ENCODE peak calls at places on chromosomes 7 and 10, in ten cellular contexts. One of them, this sample, is unnamed.
A peak's percentile ranks its signal among the peaks of the same experiment; 100 is the strongest.

GRCh38 chr10:128040681-128041080 is 85.5 kb downstream of the MKI67 start:
- DNase-seq in fibroblast of mammary gland: no peak
- DNase-seq in activated CD4-positive, alpha-beta T cell treated with anti-CD3 and anti-CD28 coated beads for 36 hours: no peak
- DNase-seq in sciatic nerve: no peak
- DNase-seq in sigmoid colon: peak; percentile 37
- DNase-seq in T-helper 1 cell: no peak
- DNase-seq in activated CD8-positive, alpha-beta memory T cell treated with anti-CD3 and anti-CD28 coated beads for 48 hours: no peak
- DNase-seq in GM20000: no peak
- DNase-seq in activated CD8-positive, alpha-beta T cell treated with anti-CD3 and anti-CD28 coated beads, Interleukin-2, amount 10 ng/mL, durations not matched to agents 7 days and 5 days: no peak
- DNase-seq in NCI-H510A: no peak
- DNase-seq in this sample: no peak

GRCh38 chr7:148715027-148715426 is 16.3 kb downstream of the CUL1 start:
- DNase-seq in NCI-H510A: no peak
- DNase-seq in sigmoid colon: no peak
- DNase-seq in GM20000: no peak
- DNase-seq in activated CD8-positive, alpha-beta memory T cell treated with anti-CD3 and anti-CD28 coated beads for 48 hours: no peak
- DNase-seq in sciatic nerve: no peak
- DNase-seq in fibroblast of mammary gland: no peak
- DNase-seq in activated CD8-positive, alpha-beta T cell treated with anti-CD3 and anti-CD28 coated beads, Interleukin-2, amount 10 ng/mL, durations not matched to agents 7 days and 5 days: no peak
- DNase-seq in activated CD4-positive, alpha-beta T cell treated with anti-CD3 and anti-CD28 coated beads for 36 hours: no peak
- DNase-seq in T-helper 1 cell: no peak
- DNase-seq in this sample: no peak

GRCh38 chr10:14782691-14783363 is 8.1 kb upstream of the FAM107B start:
- DNase-seq in activated CD4-positive, alpha-beta T cell treated with anti-CD3 and anti-CD28 coated beads for 36 hours: peak; percentile 17
- DNase-seq in T-helper 1 cell: no peak
- DNase-seq in NCI-H510A: no peak
- DNase-seq in fibroblast of mammary gland: no peak
- DNase-seq in sigmoid colon: no peak
- DNase-seq in sciatic nerve: no peak
- DNase-seq in activated CD8-positive, alpha-beta memory T cell treated with anti-CD3 and anti-CD28 coated beads for 48 hours: no peak
- DNase-seq in GM20000: no peak
- DNase-seq in activated CD8-positive, alpha-beta T cell treated with anti-CD3 and anti-CD28 coated beads, Interleukin-2, amount 10 ng/mL, durations not matched to agents 7 days and 5 days: no peak
- DNase-seq in this sample: peak; percentile 95

GRCh38 chr10:15817407-15818046 is 42.8 kb downstream of the MINDY3 start:
- DNase-seq in T-helper 1 cell: no peak
- DNase-seq in activated CD8-positive, alpha-beta T cell treated with anti-CD3 and anti-CD28 coated beads, Interleukin-2, amount 10 ng/mL, durations not matched to agents 7 days and 5 days: no peak
- DNase-seq in activated CD4-positive, alpha-beta T cell treated with anti-CD3 and anti-CD28 coated beads for 36 hours: no peak
- DNase-seq in sciatic nerve: no peak
- DNase-seq in activated CD8-positive, alpha-beta memory T cell treated with anti-CD3 and anti-CD28 coated beads for 48 hours: no peak
- DNase-seq in sigmoid colon: no peak
- DNase-seq in GM20000: no peak
- DNase-seq in NCI-H510A: no peak
- DNase-seq in fibroblast of mammary gland: no peak
- DNase-seq in this sample: no peak

GRCh38 chr10:123911866-123912265 is 20.3 kb upstream of the CPXM2 start:
- DNase-seq in sigmoid colon: no peak
- DNase-seq in GM20000: no peak
- DNase-seq in T-helper 1 cell: no peak
- DNase-seq in activated CD4-positive, alpha-beta T cell treated with anti-CD3 and anti-CD28 coated beads for 36 hours: no peak
- DNase-seq in NCI-H510A: peak; percentile 42
- DNase-seq in sciatic nerve: no peak
- DNase-seq in fibroblast of mammary gland: no peak
- DNase-seq in activated CD8-positive, alpha-beta memory T cell treated with anti-CD3 and anti-CD28 coated beads for 48 hours: no peak
- DNase-seq in activated CD8-positive, alpha-beta T cell treated with anti-CD3 and anti-CD28 coated beads, Interleukin-2, amount 10 ng/mL, durations not matched to agents 7 days and 5 days: no peak
- DNase-seq in this sample: no peak

GRCh38 chr7:30920584-30921539 is 9.2 kb downstream of the AQP1 start:
- DNase-seq in T-helper 1 cell: no peak
- DNase-seq in sigmoid colon: peak; percentile 71
- DNase-seq in activated CD8-positive, alpha-beta T cell treated with anti-CD3 and anti-CD28 coated beads, Interleukin-2, amount 10 ng/mL, durations not matched to agents 7 days and 5 days: no peak
- DNase-seq in fibroblast of mammary gland: peak; percentile 23
- DNase-seq in NCI-H510A: no peak
- DNase-seq in activated CD4-positive, alpha-beta T cell treated with anti-CD3 and anti-CD28 coated beads for 36 hours: no peak
- DNase-seq in GM20000: no peak
- DNase-seq in sciatic nerve: peak; percentile 53
- DNase-seq in activated CD8-positive, alpha-beta memory T cell treated with anti-CD3 and anti-CD28 coated beads for 48 hours: no peak
- DNase-seq in this sample: no peak

GRCh38 chr7:131021460-131021859 is 287.5 kb upstream of the KLF14 start:
- DNase-seq in GM20000: no peak
- DNase-seq in activated CD4-positive, alpha-beta T cell treated with anti-CD3 and anti-CD28 coated beads for 36 hours: no peak
- DNase-seq in fibroblast of mammary gland: no peak
- DNase-seq in activated CD8-positive, alpha-beta memory T cell treated with anti-CD3 and anti-CD28 coated beads for 48 hours: no peak
- DNase-seq in sigmoid colon: no peak
- DNase-seq in NCI-H510A: no peak
- DNase-seq in activated CD8-positive, alpha-beta T cell treated with anti-CD3 and anti-CD28 coated beads, Interleukin-2, amount 10 ng/mL, durations not matched to agents 7 days and 5 days: no peak
- DNase-seq in T-helper 1 cell: no peak
- DNase-seq in sciatic nerve: no peak
- DNase-seq in this sample: no peak

GRCh38 chr10:62643612-62644587 is 160.6 kb upstream of the ADO start:
- DNase-seq in GM20000: no peak
- DNase-seq in sigmoid colon: no peak
- DNase-seq in NCI-H510A: no peak
- DNase-seq in T-helper 1 cell: no peak
- DNase-seq in fibroblast of mammary gland: no peak
- DNase-seq in activated CD8-positive, alpha-beta memory T cell treated with anti-CD3 and anti-CD28 coated beads for 48 hours: no peak
- DNase-seq in sciatic nerve: no peak
- DNase-seq in activated CD8-positive, alpha-beta T cell treated with anti-CD3 and anti-CD28 coated beads, Interleukin-2, amount 10 ng/mL, durations not matched to agents 7 days and 5 days: no peak
- DNase-seq in activated CD4-positive, alpha-beta T cell treated with anti-CD3 and anti-CD28 coated beads for 36 hours: no peak
- DNase-seq in this sample: no peak

GRCh38 chr10:107118866-107119265 is 45.6 kb downstream of the SORCS1 start:
- DNase-seq in sciatic nerve: no peak
- DNase-seq in activated CD8-positive, alpha-beta memory T cell treated with anti-CD3 and anti-CD28 coated beads for 48 hours: no peak
- DNase-seq in NCI-H510A: no peak
- DNase-seq in activated CD4-positive, alpha-beta T cell treated with anti-CD3 and anti-CD28 coated beads for 36 hours: no peak
- DNase-seq in fibroblast of mammary gland: no peak
- DNase-seq in GM20000: no peak
- DNase-seq in T-helper 1 cell: no peak
- DNase-seq in sigmoid colon: no peak
- DNase-seq in activated CD8-positive, alpha-beta T cell treated with anti-CD3 and anti-CD28 coated beads, Interleukin-2, amount 10 ng/mL, durations not matched to agents 7 days and 5 days: no peak
- DNase-seq in this sample: no peak

GRCh38 chr7:55794527-55794926 is 68.0 kb downstream of the SEPTIN14 start:
- DNase-seq in T-helper 1 cell: no peak
- DNase-seq in NCI-H510A: no peak
- DNase-seq in fibroblast of mammary gland: peak; percentile 8
- DNase-seq in activated CD8-positive, alpha-beta memory T cell treated with anti-CD3 and anti-CD28 coated beads for 48 hours: no peak
- DNase-seq in sigmoid colon: no peak
- DNase-seq in activated CD4-positive, alpha-beta T cell treated with anti-CD3 and anti-CD28 coated beads for 36 hours: no peak
- DNase-seq in sciatic nerve: no peak
- DNase-seq in GM20000: no peak
- DNase-seq in activated CD8-positive, alpha-beta T cell treated with anti-CD3 and anti-CD28 coated beads, Interleukin-2, amount 10 ng/mL, durations not matched to agents 7 days and 5 days: no peak
- DNase-seq in this sample: peak; percentile 47

GRCh38 chr7:84841809-84842208 is 345.0 kb downstream of the SEMA3D start:
- DNase-seq in sciatic nerve: no peak
- DNase-seq in fibroblast of mammary gland: peak; percentile 57
- DNase-seq in GM20000: no peak
- DNase-seq in sigmoid colon: no peak
- DNase-seq in T-helper 1 cell: no peak
- DNase-seq in NCI-H510A: no peak
- DNase-seq in activated CD4-positive, alpha-beta T cell treated with anti-CD3 and anti-CD28 coated beads for 36 hours: no peak
- DNase-seq in activated CD8-positive, alpha-beta T cell treated with anti-CD3 and anti-CD28 coated beads, Interleukin-2, amount 10 ng/mL, durations not matched to agents 7 days and 5 days: no peak
- DNase-seq in activated CD8-positive, alpha-beta memory T cell treated with anti-CD3 and anti-CD28 coated beads for 48 hours: no peak
- DNase-seq in this sample: no peak

GRCh38 chr10:51960494-51960895 is 261.1 kb upstream of the CSTF2T start:
- DNase-seq in activated CD4-positive, alpha-beta T cell treated with anti-CD3 and anti-CD28 coated beads for 36 hours: no peak
- DNase-seq in sciatic nerve: no peak
- DNase-seq in activated CD8-positive, alpha-beta memory T cell treated with anti-CD3 and anti-CD28 coated beads for 48 hours: no peak
- DNase-seq in T-helper 1 cell: no peak
- DNase-seq in GM20000: peak; percentile 35
- DNase-seq in sigmoid colon: no peak
- DNase-seq in NCI-H510A: peak; percentile 5
- DNase-seq in fibroblast of mammary gland: peak; percentile 84
- DNase-seq in activated CD8-positive, alpha-beta T cell treated with anti-CD3 and anti-CD28 coated beads, Interleukin-2, amount 10 ng/mL, durations not matched to agents 7 days and 5 days: no peak
- DNase-seq in this sample: peak; percentile 59

GRCh38 chr10:33015798-33016547 is 57.9 kb upstream of the ITGB1 start:
- DNase-seq in fibroblast of mammary gland: peak; percentile 83
- DNase-seq in activated CD4-positive, alpha-beta T cell treated with anti-CD3 and anti-CD28 coated beads for 36 hours: no peak
- DNase-seq in sigmoid colon: no peak
- DNase-seq in T-helper 1 cell: no peak
- DNase-seq in activated CD8-positive, alpha-beta memory T cell treated with anti-CD3 and anti-CD28 coated beads for 48 hours: no peak
- DNase-seq in GM20000: no peak
- DNase-seq in activated CD8-positive, alpha-beta T cell treated with anti-CD3 and anti-CD28 coated beads, Interleukin-2, amount 10 ng/mL, durations not matched to agents 7 days and 5 days: no peak
- DNase-seq in NCI-H510A: no peak
- DNase-seq in sciatic nerve: no peak
- DNase-seq in this sample: no peak

GRCh38 chr7:4888161-4888560 is 4.6 kb upstream of the RADIL start:
- DNase-seq in GM20000: no peak
- DNase-seq in T-helper 1 cell: no peak
- DNase-seq in fibroblast of mammary gland: no peak
- DNase-seq in NCI-H510A: no peak
- DNase-seq in activated CD8-positive, alpha-beta memory T cell treated with anti-CD3 and anti-CD28 coated beads for 48 hours: no peak
- DNase-seq in sigmoid colon: no peak
- DNase-seq in sciatic nerve: no peak
- DNase-seq in activated CD8-positive, alpha-beta T cell treated with anti-CD3 and anti-CD28 coated beads, Interleukin-2, amount 10 ng/mL, durations not matched to agents 7 days and 5 days: no peak
- DNase-seq in activated CD4-positive, alpha-beta T cell treated with anti-CD3 and anti-CD28 coated beads for 36 hours: no peak
- DNase-seq in this sample: no peak

GRCh38 chr7:101299511-101300464 is 21.8 kb downstream of the IFT22 start:
- DNase-seq in GM20000: no peak
- DNase-seq in sigmoid colon: no peak
- DNase-seq in activated CD4-positive, alpha-beta T cell treated with anti-CD3 and anti-CD28 coated beads for 36 hours: no peak
- DNase-seq in activated CD8-positive, alpha-beta T cell treated with anti-CD3 and anti-CD28 coated beads, Interleukin-2, amount 10 ng/mL, durations not matched to agents 7 days and 5 days: no peak
- DNase-seq in activated CD8-positive, alpha-beta memory T cell treated with anti-CD3 and anti-CD28 coated beads for 48 hours: no peak
- DNase-seq in T-helper 1 cell: no peak
- DNase-seq in fibroblast of mammary gland: no peak
- DNase-seq in sciatic nerve: no peak
- DNase-seq in NCI-H510A: no peak
- DNase-seq in this sample: no peak

GRCh38 chr10:101467286-101467770 is 113.4 kb downstream of the BTRC start:
- DNase-seq in T-helper 1 cell: peak; percentile 5
- DNase-seq in activated CD8-positive, alpha-beta memory T cell treated with anti-CD3 and anti-CD28 coated beads for 48 hours: no peak
- DNase-seq in sigmoid colon: no peak
- DNase-seq in sciatic nerve: no peak
- DNase-seq in activated CD8-positive, alpha-beta T cell treated with anti-CD3 and anti-CD28 coated beads, Interleukin-2, amount 10 ng/mL, durations not matched to agents 7 days and 5 days: peak; percentile 47
- DNase-seq in NCI-H510A: peak; percentile 59
- DNase-seq in fibroblast of mammary gland: peak; percentile 85
- DNase-seq in activated CD4-positive, alpha-beta T cell treated with anti-CD3 and anti-CD28 coated beads for 36 hours: peak; percentile 23
- DNase-seq in GM20000: peak; percentile 58
- DNase-seq in this sample: peak; percentile 88

GRCh38 chr10:77185696-77186095 is 451.9 kb downstream of the KCNMA1 start:
- DNase-seq in sciatic nerve: no peak
- DNase-seq in sigmoid colon: no peak
- DNase-seq in activated CD8-positive, alpha-beta T cell treated with anti-CD3 and anti-CD28 coated beads, Interleukin-2, amount 10 ng/mL, durations not matched to agents 7 days and 5 days: no peak
- DNase-seq in activated CD8-positive, alpha-beta memory T cell treated with anti-CD3 and anti-CD28 coated beads for 48 hours: no peak
- DNase-seq in fibroblast of mammary gland: no peak
- DNase-seq in GM20000: no peak
- DNase-seq in activated CD4-positive, alpha-beta T cell treated with anti-CD3 and anti-CD28 coated beads for 36 hours: no peak
- DNase-seq in T-helper 1 cell: no peak
- DNase-seq in NCI-H510A: no peak
- DNase-seq in this sample: no peak

GRCh38 chr7:38020134-38020533 is 99.7 kb downstream of the EPDR1 start:
- DNase-seq in GM20000: no peak
- DNase-seq in fibroblast of mammary gland: peak; percentile 86
- DNase-seq in sigmoid colon: no peak
- DNase-seq in sciatic nerve: no peak
- DNase-seq in T-helper 1 cell: no peak
- DNase-seq in activated CD4-positive, alpha-beta T cell treated with anti-CD3 and anti-CD28 coated beads for 36 hours: no peak
- DNase-seq in NCI-H510A: no peak
- DNase-seq in activated CD8-positive, alpha-beta memory T cell treated with anti-CD3 and anti-CD28 coated beads for 48 hours: no peak
- DNase-seq in activated CD8-positive, alpha-beta T cell treated with anti-CD3 and anti-CD28 coated beads, Interleukin-2, amount 10 ng/mL, durations not matched to agents 7 days and 5 days: no peak
- DNase-seq in this sample: no peak

GRCh38 chr10:43197834-43198681 is 59.8 kb downstream of the CSGALNACT2 start:
- DNase-seq in NCI-H510A: no peak
- DNase-seq in activated CD4-positive, alpha-beta T cell treated with anti-CD3 and anti-CD28 coated beads for 36 hours: peak; percentile 53
- DNase-seq in activated CD8-positive, alpha-beta memory T cell treated with anti-CD3 and anti-CD28 coated beads for 48 hours: no peak
- DNase-seq in T-helper 1 cell: no peak
- DNase-seq in fibroblast of mammary gland: no peak
- DNase-seq in sigmoid colon: peak; percentile 40
- DNase-seq in GM20000: peak; percentile 59
- DNase-seq in activated CD8-positive, alpha-beta T cell treated with anti-CD3 and anti-CD28 coated beads, Interleukin-2, amount 10 ng/mL, durations not matched to agents 7 days and 5 days: no peak
- DNase-seq in sciatic nerve: peak; percentile 54
- DNase-seq in this sample: no peak

GRCh38 chr10:122056431-122057094 is 67.6 kb downstream of the TACC2 start:
- DNase-seq in activated CD8-positive, alpha-beta memory T cell treated with anti-CD3 and anti-CD28 coated beads for 48 hours: no peak
- DNase-seq in activated CD4-positive, alpha-beta T cell treated with anti-CD3 and anti-CD28 coated beads for 36 hours: no peak
- DNase-seq in fibroblast of mammary gland: peak; percentile 16
- DNase-seq in sigmoid colon: peak; percentile 57
- DNase-seq in T-helper 1 cell: no peak
- DNase-seq in activated CD8-positive, alpha-beta T cell treated with anti-CD3 and anti-CD28 coated beads, Interleukin-2, amount 10 ng/mL, durations not matched to agents 7 days and 5 days: no peak
- DNase-seq in sciatic nerve: no peak
- DNase-seq in NCI-H510A: no peak
- DNase-seq in GM20000: no peak
- DNase-seq in this sample: no peak

GRCh38 chr7:1950623-1951523 is 280.8 kb downstream of the ELFN1 start:
- DNase-seq in activated CD8-positive, alpha-beta memory T cell treated with anti-CD3 and anti-CD28 coated beads for 48 hours: no peak
- DNase-seq in NCI-H510A: peak; percentile 91
- DNase-seq in fibroblast of mammary gland: peak; percentile 14
- DNase-seq in GM20000: no peak
- DNase-seq in T-helper 1 cell: no peak
- DNase-seq in activated CD8-positive, alpha-beta T cell treated with anti-CD3 and anti-CD28 coated beads, Interleukin-2, amount 10 ng/mL, durations not matched to agents 7 days and 5 days: peak; percentile 37
- DNase-seq in sciatic nerve: no peak
- DNase-seq in sigmoid colon: no peak
- DNase-seq in activated CD4-positive, alpha-beta T cell treated with anti-CD3 and anti-CD28 coated beads for 36 hours: peak; percentile 52
- DNase-seq in this sample: no peak

GRCh38 chr7:73995330-73995729 is 32.6 kb upstream of the ELN start:
- DNase-seq in T-helper 1 cell: no peak
- DNase-seq in sigmoid colon: no peak
- DNase-seq in GM20000: no peak
- DNase-seq in activated CD8-positive, alpha-beta T cell treated with anti-CD3 and anti-CD28 coated beads, Interleukin-2, amount 10 ng/mL, durations not matched to agents 7 days and 5 days: no peak
- DNase-seq in sciatic nerve: no peak
- DNase-seq in activated CD4-positive, alpha-beta T cell treated with anti-CD3 and anti-CD28 coated beads for 36 hours: no peak
- DNase-seq in NCI-H510A: no peak
- DNase-seq in activated CD8-positive, alpha-beta memory T cell treated with anti-CD3 and anti-CD28 coated beads for 48 hours: no peak
- DNase-seq in fibroblast of mammary gland: peak; percentile 49
- DNase-seq in this sample: no peak